ENCODE peak calls at places on chromosomes 12 and 14, in four cellular contexts. P is HepG2, Y is WTC11, C is K562. M is an unnamed sample.

GRCh38 chr12:28032811-28033537 is 60.4 kb upstream of the PTHLH start:
- DNase-seq in P (no peak), Y (no peak), C (no peak), M (no peak)

GRCh38 chr14:54322241-54322640 is 74.6 kb upstream of the CDKN3 start:
- DNase-seq in P (no peak), C (no peak), Y (no peak), M (no peak)

GRCh38 chr14:77375973-77376372 is 921 bp downstream of the TMED8 start:
- DNase-seq in C (no peak), Y (no peak), P (no peak), M (no peak)

GRCh38 chr14:72024043-72024407 is 91.8 kb downstream of the RGS6 start:
- DNase-seq in P (peak; percentile 24), C (peak; percentile 9), Y (peak; percentile 44), M (peak; percentile 53)

GRCh38 chr12:11943919-11944318 is 126.8 kb upstream of the BCL2L14 start:
- DNase-seq in C (no peak), P (no peak), Y (no peak), M (no peak)

GRCh38 chr12:124861492-124861891 is 2.2 kb downstream of the SCARB1 start:
- DNase-seq in P (no peak), Y (no peak), C (peak; percentile 78), M (peak; percentile 33)

GRCh38 chr12:82517027-82517426 is 158.7 kb downstream of the METTL25 start:
- DNase-seq in P (peak; percentile 17), Y (peak; percentile 33), C (no peak), M (peak; percentile 37)

GRCh38 chr12:109928058-109928656 is 28.1 kb downstream of the TCHP start:
- DNase-seq in Y (no peak), P (no peak), C (no peak), M (no peak)

GRCh38 chr14:77037886-77038511 is 9.5 kb upstream of the IRF2BPL start:
- DNase-seq in Y (no peak), C (no peak), P (no peak), M (no peak)

GRCh38 chr12:106645074-106645421 is 62.2 kb downstream of the RFX4 start:
- DNase-seq in P (peak; percentile 93), C (no peak), Y (no peak), M (no peak)

GRCh38 chr14:92560106-92560865 is 46.7 kb downstream of the RIN3 start:
- DNase-seq in Y (no peak), C (no peak), P (no peak), M (no peak)

GRCh38 chr12:66247741-66248140 is 54.6 kb upstream of the HELB start:
- DNase-seq in C (no peak), P (no peak), Y (no peak), M (no peak)

GRCh38 chr12:131091413-131091975 is 137.8 kb downstream of the ADGRD1 start:
- DNase-seq in P (no peak), Y (peak; percentile 1), C (no peak), M (no peak)

GRCh38 chr12:131094831-131095805 is 141.4 kb downstream of the ADGRD1 start:
- DNase-seq in P (no peak), C (no peak), Y (peak; percentile 7), M (no peak)

GRCh38 chr12:131093971-131094830 is 140.5 kb downstream of the ADGRD1 start:
- DNase-seq in C (no peak), Y (peak; percentile 5), P (no peak), M (no peak)

GRCh38 chr12:131091976-131092691 is 138.4 kb downstream of the ADGRD1 start:
- DNase-seq in C (no peak), Y (peak; percentile 4), P (no peak), M (no peak)

GRCh38 chr12:131092911-131093901 is 139.5 kb downstream of the ADGRD1 start:
- DNase-seq in C (no peak), Y (peak; percentile 4), P (no peak), M (no peak)
- TF ChIP-seq ELF4 in C (no peak), Y (no peak), P (no peak), M (no peak)

DNA sequence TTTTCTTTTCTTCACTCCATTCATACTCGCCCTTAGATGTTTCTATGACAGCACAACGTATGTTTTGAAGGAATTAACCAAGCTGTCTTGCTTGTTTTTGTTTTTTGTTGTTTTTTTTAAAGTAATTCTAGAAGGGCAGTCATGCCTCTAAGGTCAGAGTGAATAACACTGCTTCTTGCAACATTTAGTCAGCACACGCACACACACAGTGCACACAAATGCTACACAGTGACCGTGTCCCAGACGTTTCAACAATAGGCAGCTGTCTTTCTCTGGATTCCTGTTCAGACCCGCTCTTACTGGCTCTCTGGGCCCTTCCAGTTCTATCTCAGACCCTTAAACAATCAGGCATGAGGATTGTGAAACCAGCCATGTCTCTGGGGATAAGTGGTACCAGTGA is 351.0 kb upstream of the FKBP4 start:
- DNase-seq in Y (no peak), P (no peak), C (no peak), M (no peak)
- TF ChIP-seq ELF4 in Y (no peak), P (no peak), C (no peak), M (no peak)

DNA sequence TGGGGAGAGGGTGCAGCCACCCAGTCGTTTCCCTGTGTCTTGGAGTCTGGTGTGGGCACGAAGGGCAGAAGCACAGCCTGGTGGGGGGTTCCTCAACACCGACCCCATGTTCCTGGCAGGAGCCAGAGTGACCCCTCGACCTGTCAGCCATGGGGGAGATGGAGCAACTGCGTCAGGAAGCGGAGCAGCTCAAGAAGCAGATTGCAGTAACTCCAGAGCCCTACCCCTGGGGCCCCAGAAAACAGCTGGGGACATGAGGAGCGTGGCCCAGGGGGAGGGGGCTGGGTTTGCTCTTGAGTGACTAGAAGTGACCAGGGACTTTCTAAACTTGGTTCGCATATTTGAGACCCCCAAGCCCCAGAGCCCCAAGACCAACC is 402 bp downstream of the GNB3 start:
- DNase-seq in Y (no peak), P (no peak), C (no peak), M (no peak)
- TF ChIP-seq ELF4 in Y (no peak), P (no peak), C (no peak), M (no peak)

GRCh38 chr12:52874573-52875435 is 26.0 kb upstream of the KRT78 start:
- DNase-seq in C (no peak), Y (no peak), P (no peak), M (no peak)

GRCh38 chr12:52871291-52871961 is 22.6 kb upstream of the KRT78 start:
- DNase-seq in Y (no peak), P (no peak), C (no peak), M (no peak)

GRCh38 chr12:52872644-52873384 is 24.0 kb upstream of the KRT78 start:
- DNase-seq in Y (no peak), P (no peak), C (no peak), M (no peak)

GRCh38 chr12:52873832-52874572 is 25.2 kb upstream of the KRT78 start:
- DNase-seq in C (peak; percentile 98), Y (peak; percentile 48), P (peak; percentile 48), M (peak; percentile 40)

DNA sequence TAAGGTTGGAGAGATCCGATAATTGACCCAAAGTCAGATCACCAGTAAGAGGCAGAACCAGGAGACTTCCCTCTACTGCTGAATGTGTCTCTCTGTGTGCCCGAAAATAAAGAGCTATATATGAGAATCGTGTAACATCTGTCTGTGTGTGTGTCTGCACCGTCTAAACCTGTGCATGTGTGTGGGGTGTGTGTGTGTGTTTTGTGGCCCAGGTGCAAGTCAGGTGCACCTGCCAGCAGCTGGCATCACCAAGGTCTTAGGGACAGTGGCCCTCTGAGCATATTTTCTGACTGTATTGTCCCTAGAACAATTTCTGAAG is 24.7 kb upstream of the KRT78 start:
- DNase-seq in P (no peak), C (no peak), Y (no peak), M (no peak)
- TF ChIP-seq ELF4 in P (no peak), C (no peak), Y (no peak), M (no peak)

GRCh38 chr14:34548472-34548981 is 9.0 kb upstream of the EAPP start:
- DNase-seq in Y (no peak), C (no peak), P (no peak), M (no peak)
- TF ChIP-seq ELF4 in Y (no peak), C (no peak), P (no peak), M (no peak)